ENCODE peak calls at places on chromosomes 6 and 20, in six cellular contexts. G is effector memory CD8-positive, alpha-beta T cell; C is pancreas; U is NCI-H774; W is tibial artery; R is occipital lobe. D is an unnamed sample.

GRCh38 chr6:28648035-28648877 is 122.6 kb downstream of the GPX5 start:
- DNase-seq in G (no peak), C (no peak), U (peak), W (no peak), R (no peak), D (no peak)

GRCh38 chr6:135586388-135586787 is 88.8 kb upstream of the AHI1 start:
- DNase-seq in G (no peak), C (no peak), U (no peak), W (no peak), R (no peak), D (no peak)

GRCh38 chr6:14066782-14067406 is 50.7 kb upstream of the CD83 start:
- DNase-seq in G (peak), C (no peak), U (peak), W (no peak), R (no peak), D (no peak)

GRCh38 chr6:8707956-8708772 is 272.8 kb upstream of the SLC35B3 start:
- DNase-seq in G (no peak), C (peak), U (peak), W (no peak), R (no peak), D (peak)

GRCh38 chr6:28982476-28983266 is 22.4 kb downstream of the ZNF311 start:
- DNase-seq in G (no peak), C (no peak), U (no peak), W (no peak), R (no peak), D (no peak)

GRCh38 chr6:160430203-160430602 is 82.0 kb downstream of the SLC22A3 start:
- DNase-seq in G (no peak), C (no peak), U (no peak), W (no peak), R (no peak), D (no peak)

GRCh38 chr6:45681860-45682488 is 304.2 kb upstream of the SUPT3H start:
- DNase-seq in G (peak), C (peak), U (no peak), W (no peak), R (no peak), D (no peak)

GRCh38 chr6:8888468-8888867 is 453.1 kb upstream of the SLC35B3 start:
- DNase-seq in G (no peak), C (no peak), U (no peak), W (no peak), R (no peak), D (no peak)

GRCh38 chr20:54207743-54208491 is at the start of gene PFDN4:
- DNase-seq in G (peak), C (peak), U (peak), W (peak), R (peak), D (peak)

GRCh38 chr20:56579261-56579660 is 46.2 kb downstream of the FAM209B start:
- DNase-seq in G (no peak), C (no peak), U (no peak), W (no peak), R (no peak), D (no peak)

GRCh38 chr20:1295276-1295930 is 29.3 kb downstream of the SNPH start:
- DNase-seq in G (no peak), C (no peak), U (no peak), W (no peak), R (no peak), D (no peak)

GRCh38 chr6:166757226-166758135 is 130.4 kb upstream of the RPS6KA2 start:
- DNase-seq in G (no peak), C (no peak), U (no peak), W (no peak), R (peak), D (no peak)

GRCh38 chr6:149059557-149059956 is 258.0 kb upstream of the TAB2 start:
- DNase-seq in G (no peak), C (no peak), U (no peak), W (no peak), R (no peak), D (no peak)

GRCh38 chr20:12970372-12970821 is 38.4 kb upstream of the SPTLC3 start:
- DNase-seq in G (no peak), C (no peak), U (no peak), W (no peak), R (no peak), D (no peak)

GRCh38 chr20:237918-238317 is 10.9 kb downstream of the DEFB129 start:
- DNase-seq in G (no peak), C (no peak), U (no peak), W (no peak), R (no peak), D (no peak)

GRCh38 chr20:32521780-32522524 is 63.2 kb downstream of the NOL4L start:
- DNase-seq in G (peak), C (peak), U (peak), W (no peak), R (peak), D (peak)

GRCh38 chr6:26401987-26402658 is at the start of gene BTN3A1:
- DNase-seq in G (peak), C (peak), U (peak), W (peak), R (peak), D (peak)

GRCh38 chr6:90712165-90712564 is 125.3 kb upstream of the MAP3K7 start:
- DNase-seq in G (no peak), C (no peak), U (no peak), W (no peak), R (no peak), D (no peak)

GRCh38 chr6:111715321-111715720 is 109.6 kb upstream of the TRAF3IP2 start:
- DNase-seq in G (no peak), C (no peak), U (no peak), W (no peak), R (no peak), D (no peak)

GRCh38 chr20:38369387-38369786 is 23.1 kb downstream of the LBP start:
- DNase-seq in G (no peak), C (no peak), U (no peak), W (no peak), R (no peak), D (no peak)